ENCODE peak calls at places on chromosomes 12 and 14, in six cellular contexts. H, A, U, X, C and P are unnamed samples.

GRCh38 chr14:75493580-75494130 is 28.6 kb upstream of the BATF start:
- DNase-seq in X (no peak), H (no peak), U (no peak), C (peak; percentile 41), A (no peak), P (no peak)

GRCh38 chr14:81537193-81537592 is 3.5 kb upstream of the SEL1L start:
- DNase-seq in H (no peak), C (no peak), X (no peak), U (no peak), A (no peak), P (no peak)

GRCh38 chr14:87432698-87433097 is 560.3 kb downstream of the GALC start:
- DNase-seq in X (no peak), C (no peak), U (no peak), H (no peak), A (no peak), P (no peak)

GRCh38 chr12:69966839-69967238 is 141.8 kb downstream of the MYRFL start:
- DNase-seq in U (no peak), C (no peak), A (no peak), H (no peak), X (no peak), P (no peak)

GRCh38 chr12:4858385-4858784 is 51.3 kb upstream of the KCNA1 start:
- DNase-seq in A (no peak), H (no peak), C (peak; percentile 49), U (no peak), X (peak; percentile 56), P (no peak)

GRCh38 chr12:32455607-32456063 is 56.3 kb downstream of the FGD4 start:
- DNase-seq in X (peak; percentile 45), A (peak; percentile 80), U (no peak), H (peak; percentile 19), C (peak; percentile 9), P (no peak)

GRCh38 chr12:24955389-24955788 is 6.5 kb upstream of the BCAT1 start:
- DNase-seq in U (no peak), H (no peak), C (no peak), A (no peak), X (no peak), P (no peak)

GRCh38 chr14:69153848-69154208 is 909 bp upstream of the DCAF5 start:
- DNase-seq in C (peak; percentile 16), X (no peak), H (no peak), U (no peak), A (no peak), P (no peak)

GRCh38 chr12:105946541-105946940 is 192.2 kb downstream of the NUAK1 start:
- DNase-seq in A (no peak), X (no peak), U (no peak), H (no peak), C (no peak), P (no peak)

GRCh38 chr14:64438181-64438839 is 27.0 kb upstream of the AKAP5 start:
- DNase-seq in X (no peak), A (no peak), H (peak; percentile 56), U (no peak), C (no peak), P (no peak)

GRCh38 chr12:14108702-14109101 is 127.3 kb upstream of the GRIN2B start:
- DNase-seq in C (no peak), X (no peak), U (no peak), H (no peak), A (no peak), P (no peak)

GRCh38 chr12:93982847-93983315 is 165.5 kb upstream of the PLXNC1 start:
- DNase-seq in X (no peak), U (no peak), A (no peak), C (no peak), H (peak; percentile 18), P (no peak)

GRCh38 chr14:86462193-86462592 is 932.2 kb downstream of the FLRT2 start:
- DNase-seq in U (peak; percentile 15), H (no peak), A (no peak), X (peak; percentile 12), C (no peak), P (no peak)

GRCh38 chr12:101857043-101857558 is 20.3 kb upstream of the DRAM1 start:
- DNase-seq in U (no peak), C (no peak), H (no peak), X (no peak), A (peak; percentile 40), P (no peak)

GRCh38 chr12:127149226-127149964 is 1117.6 kb upstream of the TMEM132C start:
- DNase-seq in X (no peak), H (no peak), A (no peak), C (no peak), U (no peak), P (no peak)

GRCh38 chr12:32171211-32171610 is 64.6 kb downstream of the BICD1 start:
- DNase-seq in U (no peak), X (no peak), C (no peak), H (no peak), A (no peak), P (no peak)

GRCh38 chr12:5808956-5809355 is 136.1 kb downstream of the ANO2 start:
- DNase-seq in U (no peak), C (no peak), A (no peak), H (peak; percentile 88), X (no peak), P (no peak)

GRCh38 chr12:49328816-49329215 is 5.8 kb downstream of the TROAP start:
- DNase-seq in U (no peak), A (no peak), H (no peak), X (no peak), C (no peak), P (no peak)

GRCh38 chr12:127519766-127520165 is 747.2 kb upstream of the TMEM132C start:
- DNase-seq in H (no peak), X (no peak), A (no peak), C (no peak), U (no peak), P (no peak)

GRCh38 chr14:67768219-67768618 is 48.2 kb downstream of the ZFYVE26 start:
- DNase-seq in A (no peak), U (no peak), H (no peak), C (no peak), X (no peak), P (no peak)

GRCh38 chr12:98372340-98373018 is 142.9 kb upstream of the TMPO start:
- DNase-seq in C (no peak), U (no peak), H (no peak), X (no peak), A (no peak), P (no peak)

GRCh38 chr12:4116251-4117111 is 157.1 kb upstream of the CCND2 start:
- DNase-seq in H (peak; percentile 39), U (peak; percentile 40), C (no peak), A (peak; percentile 58), X (no peak), P (no peak)

GRCh38 chr12:75554556-75554880 is 43.1 kb upstream of the KRR1 start:
- DNase-seq in X (no peak), H (no peak), C (no peak), A (no peak), U (no peak), P (no peak)

GRCh38 chr14:59918824-59919581 is 941 bp upstream of the LRRC9 start:
- DNase-seq in A (peak; percentile 11), H (peak; percentile 3), U (no peak), C (peak; percentile 22), X (peak; percentile 14), P (no peak)

GRCh38 chr12:6301721-6302120 is 8.8 kb upstream of the PLEKHG6 start:
- DNase-seq in A (no peak), C (no peak), H (no peak), X (no peak), U (no peak), P (no peak)